ENCODE peak calls at places on chromosomes 11 and 22, in eight cellular contexts. One of them, this sample, is unnamed. For H3K9me3, the result is how much of the 10 kb centered on the place peaks cover.

GRCh38 chr11:28969832-28970231 is 861.6 kb downstream of the METTL15 start:
- ATAC-seq in Panc1: no peak
- ATAC-seq in right lobe of liver: no peak
- ATAC-seq in CD4-positive, alpha-beta T cell: no peak
- ATAC-seq in left lung: no peak
- ATAC-seq in heart right ventricle: no peak
- ATAC-seq in heart left ventricle: no peak
- ATAC-seq in upper lobe of right lung: no peak
- ATAC-seq in this sample: no peak

GRCh38 chr22:43628253-43628649 is 183.9 kb downstream of the EFCAB6 start:
- ATAC-seq in heart right ventricle: peak
- ATAC-seq in right lobe of liver: no peak
- ATAC-seq in CD4-positive, alpha-beta T cell: no peak
- ATAC-seq in heart left ventricle: no peak
- ATAC-seq in Panc1: no peak
- ATAC-seq in left lung: no peak
- ATAC-seq in upper lobe of right lung: no peak
- ATAC-seq in this sample: no peak

GRCh38 chr11:100302824-100303223 is 384.3 kb upstream of the ARHGAP42 start:
- ATAC-seq in Panc1: no peak
- ATAC-seq in heart right ventricle: no peak
- ATAC-seq in right lobe of liver: no peak
- ATAC-seq in heart left ventricle: no peak
- ATAC-seq in CD4-positive, alpha-beta T cell: no peak
- ATAC-seq in left lung: no peak
- ATAC-seq in upper lobe of right lung: no peak
- ATAC-seq in this sample: no peak

GRCh38 chr11:6655790-6656580 is at the start of gene DCHS1:
- ATAC-seq in CD4-positive, alpha-beta T cell: peak
- ATAC-seq in right lobe of liver: peak
- ATAC-seq in Panc1: no peak
- ATAC-seq in heart right ventricle: peak
- ATAC-seq in heart left ventricle: peak
- ATAC-seq in left lung: peak
- ATAC-seq in upper lobe of right lung: peak
- ATAC-seq in this sample: peak

GRCh38 chr22:25598609-25599008 is 34.1 kb downstream of the GRK3 start:
- ATAC-seq in CD4-positive, alpha-beta T cell: no peak
- ATAC-seq in left lung: no peak
- ATAC-seq in Panc1: no peak
- ATAC-seq in heart left ventricle: no peak
- ATAC-seq in upper lobe of right lung: no peak
- ATAC-seq in right lobe of liver: no peak
- ATAC-seq in heart right ventricle: no peak
- ATAC-seq in this sample: no peak

GRCh38 chr22:50209893-50210292 is 9.1 kb downstream of the SELENOO start:
- ATAC-seq in upper lobe of right lung: peak
- ATAC-seq in right lobe of liver: no peak
- ATAC-seq in left lung: peak
- ATAC-seq in heart left ventricle: peak
- ATAC-seq in Panc1: peak
- ATAC-seq in heart right ventricle: no peak
- ATAC-seq in CD4-positive, alpha-beta T cell: peak
- ATAC-seq in this sample: peak

GRCh38 chr11:83852775-83853442 is 566.7 kb upstream of the CCDC90B start:
- ATAC-seq in left lung: peak
- ATAC-seq in right lobe of liver: peak
- ATAC-seq in heart right ventricle: no peak
- ATAC-seq in CD4-positive, alpha-beta T cell: no peak
- ATAC-seq in heart left ventricle: no peak
- ATAC-seq in Panc1: no peak
- ATAC-seq in upper lobe of right lung: no peak
- ATAC-seq in this sample: no peak

GRCh38 chr11:104146421-104146820 is 17.5 kb downstream of the PDGFD start:
- ATAC-seq in left lung: no peak
- ATAC-seq in heart left ventricle: no peak
- ATAC-seq in CD4-positive, alpha-beta T cell: no peak
- ATAC-seq in Panc1: no peak
- ATAC-seq in upper lobe of right lung: no peak
- ATAC-seq in right lobe of liver: no peak
- ATAC-seq in heart right ventricle: no peak
- ATAC-seq in this sample: no peak

GRCh38 chr11:65399845-65400244 is 13.4 kb downstream of the FRMD8 start:
- ATAC-seq in left lung: no peak
- ATAC-seq in right lobe of liver: no peak
- ATAC-seq in Panc1: no peak
- ATAC-seq in heart left ventricle: no peak
- ATAC-seq in heart right ventricle: no peak
- ATAC-seq in upper lobe of right lung: no peak
- ATAC-seq in CD4-positive, alpha-beta T cell: no peak
- ATAC-seq in this sample: no peak
- H3K9me3 ChIP-seq in left lung: under half
- H3K9me3 ChIP-seq in right lobe of liver: under half
- H3K9me3 ChIP-seq in Panc1: under half
- H3K9me3 ChIP-seq in heart left ventricle: under half
- H3K9me3 ChIP-seq in heart right ventricle: under half
- H3K9me3 ChIP-seq in upper lobe of right lung: under half
- H3K9me3 ChIP-seq in CD4-positive, alpha-beta T cell: under half
- H3K9me3 ChIP-seq in this sample: under half

DNA sequence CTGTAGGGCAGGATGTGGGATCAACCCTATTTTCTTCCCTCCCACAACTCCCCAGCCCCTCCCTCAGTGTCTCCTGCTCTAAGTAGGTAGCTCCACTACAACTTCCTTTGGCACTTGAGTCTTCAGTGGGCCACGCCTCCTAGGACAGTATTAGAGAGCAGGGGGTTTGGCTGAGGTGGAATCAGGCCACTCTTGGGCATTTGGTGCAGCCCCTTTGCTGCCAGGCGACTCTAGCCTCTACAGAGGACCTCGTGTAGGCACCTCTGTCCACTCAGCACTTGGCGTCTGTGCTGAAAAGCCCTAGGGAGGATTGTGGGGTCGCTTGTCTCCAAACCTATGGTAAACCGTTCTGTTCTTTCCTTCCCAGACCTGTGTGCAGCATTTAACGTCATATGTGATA is 2.7 kb downstream of the FADD start:
- ATAC-seq in upper lobe of right lung: no peak
- ATAC-seq in right lobe of liver: no peak
- ATAC-seq in heart right ventricle: no peak
- ATAC-seq in heart left ventricle: no peak
- ATAC-seq in Panc1: no peak
- ATAC-seq in left lung: no peak
- ATAC-seq in CD4-positive, alpha-beta T cell: no peak
- ATAC-seq in this sample: no peak
- TF ChIP-seq CTCF in upper lobe of right lung: no peak
- TF ChIP-seq CTCF in right lobe of liver: no peak
- TF ChIP-seq CTCF in heart right ventricle: no peak
- TF ChIP-seq CTCF in heart left ventricle: no peak
- TF ChIP-seq CTCF in Panc1: no peak
- TF ChIP-seq CTCF in left lung: no peak
- TF ChIP-seq CTCF in CD4-positive, alpha-beta T cell: no peak
- TF ChIP-seq CTCF in this sample: no peak

DNA sequence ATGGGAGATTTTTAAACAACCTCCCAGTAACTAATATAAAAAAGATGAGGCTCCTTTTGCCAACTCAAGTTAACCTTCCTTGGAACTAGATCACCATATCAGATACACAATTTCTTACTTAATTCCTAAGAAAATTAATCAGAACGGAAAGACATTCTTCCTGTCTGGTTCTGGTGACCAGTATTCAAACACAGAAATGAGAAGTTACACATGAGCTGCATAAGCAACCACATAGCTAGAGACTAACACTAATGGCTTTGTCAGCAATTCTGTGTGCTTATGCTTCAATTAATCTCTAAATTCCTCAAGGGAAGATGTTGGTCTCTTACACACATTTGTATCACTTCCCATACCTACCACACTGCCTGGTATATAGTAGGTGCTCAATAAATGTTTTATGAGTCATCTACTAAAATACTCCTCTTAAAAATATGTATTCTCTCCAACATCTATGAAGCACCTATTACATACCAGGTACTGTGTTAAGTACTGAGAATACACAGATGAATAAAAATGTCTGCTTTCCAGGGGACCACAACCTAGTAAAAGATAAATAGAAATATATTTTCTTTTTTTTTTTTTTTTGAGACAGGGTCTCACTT is 54.5 kb downstream of the GAB2 start:
- ATAC-seq in left lung: peak
- ATAC-seq in heart right ventricle: no peak
- ATAC-seq in CD4-positive, alpha-beta T cell: no peak
- ATAC-seq in upper lobe of right lung: peak
- ATAC-seq in heart left ventricle: no peak
- ATAC-seq in right lobe of liver: peak
- ATAC-seq in Panc1: no peak
- ATAC-seq in this sample: no peak
- H3K27ac ChIP-seq in left lung: peak
- H3K27ac ChIP-seq in heart right ventricle: no peak
- H3K27ac ChIP-seq in CD4-positive, alpha-beta T cell: no peak
- H3K27ac ChIP-seq in upper lobe of right lung: no peak
- H3K27ac ChIP-seq in heart left ventricle: no peak
- H3K27ac ChIP-seq in right lobe of liver: no peak
- H3K27ac ChIP-seq in Panc1: no peak
- H3K27ac ChIP-seq in this sample: no peak

GRCh38 chr22:48358886-48359612 is 1468.6 kb downstream of the BRD1 start:
- ATAC-seq in heart right ventricle: no peak
- ATAC-seq in heart left ventricle: no peak
- ATAC-seq in CD4-positive, alpha-beta T cell: no peak
- ATAC-seq in left lung: no peak
- ATAC-seq in upper lobe of right lung: no peak
- ATAC-seq in Panc1: no peak
- ATAC-seq in right lobe of liver: no peak
- ATAC-seq in this sample: no peak

GRCh38 chr22:48357196-48357595 is 1470.5 kb downstream of the BRD1 start:
- ATAC-seq in upper lobe of right lung: no peak
- ATAC-seq in CD4-positive, alpha-beta T cell: no peak
- ATAC-seq in right lobe of liver: no peak
- ATAC-seq in heart left ventricle: no peak
- ATAC-seq in heart right ventricle: no peak
- ATAC-seq in Panc1: no peak
- ATAC-seq in left lung: no peak
- ATAC-seq in this sample: no peak

GRCh38 chr22:48357961-48358360 is 1469.7 kb downstream of the BRD1 start:
- ATAC-seq in heart right ventricle: no peak
- ATAC-seq in Panc1: no peak
- ATAC-seq in CD4-positive, alpha-beta T cell: no peak
- ATAC-seq in heart left ventricle: no peak
- ATAC-seq in right lobe of liver: no peak
- ATAC-seq in left lung: no peak
- ATAC-seq in upper lobe of right lung: no peak
- ATAC-seq in this sample: no peak

GRCh38 chr22:48361099-48361639 is 1466.5 kb downstream of the BRD1 start:
- ATAC-seq in Panc1: no peak
- ATAC-seq in heart left ventricle: no peak
- ATAC-seq in heart right ventricle: no peak
- ATAC-seq in left lung: no peak
- ATAC-seq in upper lobe of right lung: no peak
- ATAC-seq in CD4-positive, alpha-beta T cell: no peak
- ATAC-seq in right lobe of liver: no peak
- ATAC-seq in this sample: no peak

GRCh38 chr22:48359613-48359965 is 1468.1 kb downstream of the BRD1 start:
- ATAC-seq in left lung: no peak
- ATAC-seq in upper lobe of right lung: no peak
- ATAC-seq in right lobe of liver: no peak
- ATAC-seq in Panc1: no peak
- ATAC-seq in CD4-positive, alpha-beta T cell: no peak
- ATAC-seq in heart left ventricle: no peak
- ATAC-seq in heart right ventricle: no peak
- ATAC-seq in this sample: no peak
- H3K9me3 ChIP-seq in left lung: under half
- H3K9me3 ChIP-seq in upper lobe of right lung: under half
- H3K9me3 ChIP-seq in right lobe of liver: under half
- H3K9me3 ChIP-seq in Panc1: under half
- H3K9me3 ChIP-seq in CD4-positive, alpha-beta T cell: under half
- H3K9me3 ChIP-seq in heart left ventricle: under half
- H3K9me3 ChIP-seq in heart right ventricle: under half
- H3K9me3 ChIP-seq in this sample: under half

GRCh38 chr11:133576351-133576750 is 44.0 kb upstream of the OPCML start:
- ATAC-seq in upper lobe of right lung: no peak
- ATAC-seq in right lobe of liver: no peak
- ATAC-seq in left lung: no peak
- ATAC-seq in Panc1: no peak
- ATAC-seq in heart right ventricle: no peak
- ATAC-seq in heart left ventricle: no peak
- ATAC-seq in CD4-positive, alpha-beta T cell: no peak
- ATAC-seq in this sample: no peak
- TF ChIP-seq CTCF in upper lobe of right lung: peak
- TF ChIP-seq CTCF in right lobe of liver: no peak
- TF ChIP-seq CTCF in left lung: no peak
- TF ChIP-seq CTCF in Panc1: peak
- TF ChIP-seq CTCF in heart right ventricle: no peak
- TF ChIP-seq CTCF in heart left ventricle: no peak
- TF ChIP-seq CTCF in CD4-positive, alpha-beta T cell: no peak
- TF ChIP-seq CTCF in this sample: no peak

DNA sequence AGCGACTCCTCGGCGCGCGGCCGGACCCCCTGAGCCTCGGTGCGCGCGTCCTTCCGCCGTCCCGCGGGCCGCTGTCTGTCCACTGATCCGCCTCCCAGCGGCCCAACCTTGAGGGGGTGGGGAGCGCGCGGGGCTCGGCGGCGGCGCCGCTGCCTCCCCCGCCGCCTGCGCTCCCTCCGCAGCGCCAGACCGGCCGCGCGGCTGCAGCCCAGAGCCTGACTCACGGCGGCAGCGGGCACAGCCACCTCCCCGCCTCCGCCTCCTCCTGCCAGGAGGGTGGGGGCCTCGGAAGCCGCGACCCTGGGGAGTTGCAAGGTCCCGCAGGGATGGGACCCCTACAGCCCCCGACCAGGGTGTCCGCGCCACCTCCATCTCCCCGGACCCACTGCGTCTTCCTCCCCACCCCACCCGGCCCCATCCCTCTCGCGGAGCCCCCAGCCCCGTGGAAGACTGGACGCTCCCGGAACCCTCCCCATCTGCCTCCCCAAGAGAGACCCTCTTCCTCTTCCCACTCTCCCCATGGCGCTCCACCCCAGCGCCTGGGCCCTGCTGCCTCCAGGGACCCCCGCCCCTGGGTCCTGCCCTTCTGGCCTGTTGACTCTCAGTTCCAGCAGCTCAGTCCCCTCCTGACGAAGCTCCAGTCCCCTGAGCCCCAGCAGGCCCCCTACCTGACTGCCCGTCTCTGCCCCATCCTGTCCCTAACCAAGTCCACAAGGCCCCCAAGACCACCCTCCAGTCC is 1.2 kb downstream of the IFITM10 start:
- ATAC-seq in left lung: peak
- ATAC-seq in Panc1: peak
- ATAC-seq in upper lobe of right lung: peak
- ATAC-seq in right lobe of liver: peak
- ATAC-seq in heart right ventricle: peak
- ATAC-seq in heart left ventricle: peak
- ATAC-seq in CD4-positive, alpha-beta T cell: peak
- ATAC-seq in this sample: peak
- H3K27ac ChIP-seq in left lung: no peak
- H3K27ac ChIP-seq in Panc1: peak
- H3K27ac ChIP-seq in upper lobe of right lung: no peak
- H3K27ac ChIP-seq in right lobe of liver: peak
- H3K27ac ChIP-seq in heart right ventricle: no peak
- H3K27ac ChIP-seq in heart left ventricle: no peak
- H3K27ac ChIP-seq in CD4-positive, alpha-beta T cell: no peak
- H3K27ac ChIP-seq in this sample: no peak

This sample was measured in gastroesophageal sphincter.